ENCODE peak calls at places on chromosomes 7 and 10, in seven cellular contexts. S is choroid plexus epithelial cell, G is psoas muscle, W is fibroblast of lung, J is left ventricle myocardium inferior, C is Calu3, V is progenitor cell of endocrine pancreas. F is an unnamed sample.

GRCh38 chr10:131708225-131708624 is 192.6 kb upstream of the PPP2R2D start:
- DNase-seq in S (no peak), G (no peak), W (no peak), J (no peak), C (no peak), V (no peak), F (no peak)

GRCh38 chr7:108613147-108613948 is 43.7 kb downstream of the DNAJB9 start:
- DNase-seq in S (peak), G (no peak), W (peak), J (no peak), C (no peak), V (no peak), F (no peak)

GRCh38 chr7:151016942-151017341 is 7.4 kb downstream of the ATG9B start:
- DNase-seq in S (no peak), G (no peak), W (no peak), J (no peak), C (no peak), V (no peak), F (peak)

GRCh38 chr10:62430881-62431280 is 56.7 kb downstream of the ZNF365 start:
- DNase-seq in S (no peak), G (no peak), W (no peak), J (no peak), C (no peak), V (no peak), F (no peak)

GRCh38 chr10:128398999-128399398 is 272.8 kb upstream of the MKI67 start:
- DNase-seq in S (no peak), G (no peak), W (no peak), J (no peak), C (no peak), V (no peak), F (no peak)

GRCh38 chr10:17576768-17577167 is 40.4 kb downstream of the HACD1 start:
- DNase-seq in S (no peak), G (no peak), W (peak), J (no peak), C (no peak), V (no peak), F (no peak)

GRCh38 chr7:69732203-69732602 is 133.9 kb downstream of the AUTS2 start:
- DNase-seq in S (no peak), G (no peak), W (peak), J (no peak), C (no peak), V (no peak), F (no peak)

GRCh38 chr10:75002351-75002725 is 109.1 kb upstream of the SAMD8 start:
- DNase-seq in S (no peak), G (no peak), W (no peak), J (no peak), C (no peak), V (no peak), F (no peak)

GRCh38 chr10:132942101-132942739 is at the start of gene CFAP46:
- DNase-seq in S (peak), G (peak), W (peak), J (peak), C (peak), V (peak), F (peak)

GRCh38 chr10:6553937-6554336 is 26.1 kb downstream of the PRKCQ start:
- DNase-seq in S (no peak), G (no peak), W (no peak), J (no peak), C (no peak), V (no peak), F (no peak)

GRCh38 chr10:97795886-97796285 is 24.1 kb upstream of the SFRP5 start:
- DNase-seq in S (no peak), G (no peak), W (no peak), J (no peak), C (no peak), V (no peak), F (no peak)

GRCh38 chr7:50315193-50315592 is 10.7 kb downstream of the IKZF1 start:
- DNase-seq in S (no peak), G (no peak), W (no peak), J (no peak), C (no peak), V (no peak), F (no peak)

GRCh38 chr7:131538791-131539179 is 17.6 kb downstream of the PODXL start:
- DNase-seq in S (no peak), G (peak), W (no peak), J (peak), C (no peak), V (no peak), F (no peak)

GRCh38 chr7:71361633-71362032 is 229.7 kb downstream of the GALNT17 start:
- DNase-seq in S (no peak), G (no peak), W (no peak), J (no peak), C (no peak), V (no peak), F (no peak)

GRCh38 chr7:32163141-32163806 is 93.1 kb upstream of the PDE1C start:
- DNase-seq in S (peak), G (peak), W (peak), J (peak), C (peak), V (no peak), F (no peak)

GRCh38 chr7:29871787-29872398 is 65.6 kb downstream of the WIPF3 start:
- DNase-seq in S (peak), G (no peak), W (peak), J (no peak), C (no peak), V (no peak), F (no peak)

GRCh38 chr10:52729259-52730104 is 43.1 kb downstream of the MBL2 start:
- DNase-seq in S (peak), G (no peak), W (peak), J (no peak), C (no peak), V (no peak), F (no peak)

GRCh38 chr7:137952406-137952805 is 49.5 kb downstream of the CREB3L2 start:
- DNase-seq in S (no peak), G (no peak), W (no peak), J (no peak), C (no peak), V (no peak), F (no peak)

GRCh38 chr7:132755538-132756481 is 179.5 kb upstream of the PLXNA4 start:
- DNase-seq in S (no peak), G (no peak), W (peak), J (no peak), C (no peak), V (no peak), F (no peak)
- TF ChIP-seq CTCF in S (no peak), G (no peak), W (no peak), J (no peak), C (no peak), V (no peak), F (no peak)

DNA sequence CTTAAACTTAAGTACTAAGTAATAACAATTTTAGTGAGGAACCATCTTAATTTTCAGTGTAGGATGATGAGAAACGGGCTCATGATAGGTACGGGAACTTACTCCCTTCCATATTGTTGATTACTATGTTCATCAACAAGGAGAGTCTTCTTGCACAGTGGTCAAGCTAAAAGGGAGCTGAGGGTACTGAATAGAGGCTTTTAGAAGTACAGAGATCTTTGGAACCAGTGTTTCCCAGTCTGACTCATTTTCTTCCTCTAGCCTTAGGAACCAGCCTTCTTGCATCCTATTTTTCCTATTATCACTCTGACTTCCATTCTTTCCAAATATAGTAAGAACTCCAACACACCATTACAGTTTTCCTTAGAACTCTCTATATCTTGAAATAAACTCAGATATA is 17.6 kb upstream of the SEMA3D start:
- DNase-seq in S (no peak), G (no peak), W (no peak), J (no peak), C (no peak), V (no peak), F (no peak)
- TF ChIP-seq CTCF in S (no peak), G (no peak), W (no peak), J (no peak), C (no peak), V (no peak), F (no peak)

GRCh38 chr7:104767826-104768536 is 246.0 kb upstream of the KMT2E start:
- DNase-seq in S (no peak), G (no peak), W (no peak), J (no peak), C (no peak), V (no peak), F (no peak)
- TF ChIP-seq CTCF in S (no peak), G (no peak), W (no peak), J (no peak), C (no peak), V (no peak), F (no peak)

GRCh38 chr10:96023168-96023567 is 20.2 kb upstream of the CCNJ start:
- DNase-seq in S (no peak), G (no peak), W (no peak), J (no peak), C (no peak), V (no peak), F (no peak)

GRCh38 chr10:96022739-96023138 is 20.6 kb upstream of the CCNJ start:
- DNase-seq in S (no peak), G (no peak), W (no peak), J (no peak), C (no peak), V (no peak), F (no peak)

GRCh38 chr10:96021332-96021731 is 22.1 kb upstream of the CCNJ start:
- DNase-seq in S (no peak), G (no peak), W (no peak), J (no peak), C (no peak), V (no peak), F (no peak)

GRCh38 chr10:96025566-96025965 is 17.8 kb upstream of the CCNJ start:
- DNase-seq in S (peak), G (no peak), W (no peak), J (no peak), C (no peak), V (no peak), F (peak)
- TF ChIP-seq CTCF in S (peak), G (no peak), W (no peak), J (no peak), C (peak), V (peak), F (peak)

DNA sequence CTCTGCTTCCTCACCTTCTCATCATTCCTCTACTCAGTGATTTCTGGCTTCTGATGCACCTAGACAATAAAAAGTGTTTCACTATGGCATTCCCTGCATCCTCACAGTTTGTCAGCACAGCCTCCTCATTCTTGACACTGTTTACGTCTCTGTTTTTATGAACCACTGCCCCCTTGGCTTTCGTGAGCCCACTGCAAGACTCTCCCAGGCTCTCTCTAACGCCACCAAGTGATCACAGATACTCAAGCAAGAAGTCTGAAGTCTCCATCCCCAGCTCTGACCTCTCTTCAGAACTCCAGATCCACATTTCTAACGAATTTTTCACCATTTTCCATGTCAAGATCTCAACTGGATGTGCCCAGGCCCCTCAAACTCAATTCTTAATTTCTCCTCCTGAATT is 8.9 kb downstream of the SLC16A9 start:
- DNase-seq in S (no peak), G (no peak), W (no peak), J (no peak), C (no peak), V (no peak), F (no peak)
- TF ChIP-seq CTCF in S (no peak), G (no peak), W (no peak), J (no peak), C (no peak), V (no peak), F (no peak)

DNA sequence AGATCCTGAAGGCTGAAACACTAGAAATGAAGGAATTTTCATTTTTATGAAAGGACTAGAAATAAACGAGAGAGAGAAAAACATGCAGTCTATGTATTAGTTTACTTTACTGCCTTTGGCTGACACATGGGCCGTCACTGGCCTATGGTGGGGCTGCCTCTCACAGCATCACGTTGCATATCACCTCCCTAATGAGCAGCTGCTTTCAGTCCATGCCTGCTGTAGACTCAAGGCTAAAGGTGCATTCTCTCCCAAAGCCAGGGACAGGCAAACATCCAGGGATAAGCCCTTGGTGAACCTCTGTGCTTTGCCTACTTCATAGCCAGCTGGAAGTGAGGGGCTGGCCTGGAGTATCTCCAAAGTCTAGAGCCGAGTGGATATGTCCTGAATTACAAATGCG is 359.4 kb downstream of the GPAM start:
- DNase-seq in S (no peak), G (no peak), W (no peak), J (no peak), C (no peak), V (no peak), F (no peak)
- TF ChIP-seq CTCF in S (no peak), G (no peak), W (no peak), J (no peak), C (no peak), V (no peak), F (no peak)